ENCODE peak calls at places on chromosome 1, in four cellular contexts. R is HuH-7, M is GM12865, A is MCF 10A. H is an unnamed sample.

GRCh38 chr1:244319283-244320132 is 132.2 kb downstream of the ADSS2 start:
- DNase-seq in R (no peak), M (peak; percentile 85), A (peak; percentile 91), H (no peak)

GRCh38 chr1:185463011-185463410 is 146.0 kb upstream of the IVNS1ABP start:
- DNase-seq in R (no peak), M (no peak), A (no peak), H (no peak)

GRCh38 chr1:166193057-166193456 is 26.3 kb upstream of the FAM78B start:
- DNase-seq in R (no peak), M (no peak), A (peak; percentile 30), H (no peak)

GRCh38 chr1:211017066-211017691 is 116.8 kb downstream of the KCNH1 start:
- DNase-seq in R (no peak), M (no peak), A (peak; percentile 43), H (no peak)

GRCh38 chr1:86714159-86714558 is 9.8 kb downstream of the SH3GLB1 start:
- DNase-seq in R (no peak), M (no peak), A (peak; percentile 13), H (no peak)

GRCh38 chr1:64745986-64746940 is 1.4 kb downstream of the RAVER2 start:
- DNase-seq in R (no peak), M (no peak), A (peak; percentile 8), H (no peak)

GRCh38 chr1:30782361-30783243 is 25.0 kb upstream of the LAPTM5 start:
- DNase-seq in R (peak; percentile 93), M (peak; percentile 81), A (peak; percentile 59), H (peak; percentile 60)

GRCh38 chr1:6274102-6274501 is 13.2 kb upstream of the GPR153 start:
- DNase-seq in R (no peak), M (no peak), A (no peak), H (no peak)

GRCh38 chr1:36411674-36412648 is 14.3 kb upstream of the LSM10 start:
- DNase-seq in R (no peak), M (peak; percentile 61), A (peak; percentile 70), H (no peak)

GRCh38 chr1:55474168-55474786 is 259.1 kb upstream of the USP24 start:
- DNase-seq in R (no peak), M (no peak), A (peak; percentile 88), H (no peak)

GRCh38 chr1:21857142-21857839 is 45.2 kb downstream of the LDLRAD2 start:
- DNase-seq in R (no peak), M (no peak), A (no peak), H (no peak)

GRCh38 chr1:40980453-40981121 is 1.1 kb downstream of the CTPS1 start:
- DNase-seq in R (peak; percentile 52), M (peak; percentile 75), A (peak; percentile 41), H (peak; percentile 39)

GRCh38 chr1:181947441-181947840 is 114.1 kb downstream of the ZNF648 start:
- DNase-seq in R (no peak), M (no peak), A (no peak), H (no peak)

GRCh38 chr1:94821636-94822305 is 1.6 kb downstream of the SLC44A3 start:
- DNase-seq in R (peak; percentile 28), M (no peak), A (no peak), H (no peak)

GRCh38 chr1:107536266-107536665 is 395.4 kb downstream of the NTNG1 start:
- DNase-seq in R (no peak), M (no peak), A (peak; percentile 88), H (no peak)

GRCh38 chr1:57061369-57061768 is 95.6 kb upstream of the C8B start:
- DNase-seq in R (peak; percentile 39), M (peak; percentile 3), A (peak; percentile 16), H (no peak)

GRCh38 chr1:242201090-242201489 is 202.2 kb upstream of the MAP1LC3C start:
- DNase-seq in R (no peak), M (no peak), A (no peak), H (no peak)

GRCh38 chr1:95679262-95679661 is 445.3 kb downstream of the RWDD3 start:
- DNase-seq in R (no peak), M (no peak), A (peak; percentile 5), H (no peak)

GRCh38 chr1:85612704-85613361 is 32.3 kb downstream of the CCN1 start:
- DNase-seq in R (peak; percentile 55), M (peak; percentile 45), A (peak; percentile 59), H (no peak)

GRCh38 chr1:209674957-209675566 is at the start of gene G0S2:
- DNase-seq in R (peak; percentile 45), M (no peak), A (no peak), H (no peak)

H was measured in mesothelial cell of epicardium.